ENCODE peak calls at places on chromosome 11, in four cellular contexts. One of them, this sample, is unnamed.

GRCh38 chr11:3222941-3223905 is 4.6 kb upstream of the MRGPRG start:
- DNase-seq in aorta: peak
- DNase-seq in right atrium auricular region: no peak
- DNase-seq in colonic mucosa: no peak
- DNase-seq in this sample: no peak

GRCh38 chr11:83159901-83160865 is 3.3 kb downstream of the PCF11 start:
- DNase-seq in aorta: no peak
- DNase-seq in right atrium auricular region: no peak
- DNase-seq in colonic mucosa: peak
- DNase-seq in this sample: no peak

GRCh38 chr11:43984519-43985385 is 42.3 kb downstream of the C11orf96 start:
- DNase-seq in aorta: no peak
- DNase-seq in right atrium auricular region: peak
- DNase-seq in colonic mucosa: no peak
- DNase-seq in this sample: no peak

GRCh38 chr11:65431452-65432132 is 9.0 kb downstream of the NEAT1 start:
- DNase-seq in colonic mucosa: no peak
- DNase-seq in aorta: no peak
- DNase-seq in right atrium auricular region: peak
- DNase-seq in this sample: no peak

GRCh38 chr11:65884716-65885092 is 3.6 kb downstream of the FIBP start:
- DNase-seq in colonic mucosa: peak
- DNase-seq in aorta: peak
- DNase-seq in right atrium auricular region: no peak
- DNase-seq in this sample: peak

GRCh38 chr11:71372693-71373657 is 75.2 kb downstream of the DHCR7 start:
- DNase-seq in aorta: no peak
- DNase-seq in colonic mucosa: no peak
- DNase-seq in right atrium auricular region: no peak
- DNase-seq in this sample: no peak

GRCh38 chr11:34204396-34205279 is 99.2 kb downstream of the NAT10 start:
- DNase-seq in colonic mucosa: no peak
- DNase-seq in aorta: no peak
- DNase-seq in right atrium auricular region: no peak
- DNase-seq in this sample: no peak

GRCh38 chr11:132895340-132895739 is 637.0 kb downstream of the OPCML start:
- DNase-seq in right atrium auricular region: no peak
- DNase-seq in colonic mucosa: no peak
- DNase-seq in aorta: no peak
- DNase-seq in this sample: no peak

GRCh38 chr11:102457056-102457677 is 4.6 kb upstream of the TMEM123 start:
- DNase-seq in right atrium auricular region: no peak
- DNase-seq in colonic mucosa: no peak
- DNase-seq in aorta: no peak
- DNase-seq in this sample: no peak

GRCh38 chr11:69144719-69145365 is 10.9 kb upstream of the SMIM38 start:
- DNase-seq in aorta: no peak
- DNase-seq in right atrium auricular region: no peak
- DNase-seq in colonic mucosa: no peak
- DNase-seq in this sample: no peak

GRCh38 chr11:11587122-11587521 is 34.7 kb downstream of the GALNT18 start:
- DNase-seq in colonic mucosa: no peak
- DNase-seq in right atrium auricular region: no peak
- DNase-seq in aorta: peak
- DNase-seq in this sample: no peak

GRCh38 chr11:122261546-122261945 is 145.5 kb upstream of the BLID start:
- DNase-seq in aorta: no peak
- DNase-seq in right atrium auricular region: no peak
- DNase-seq in colonic mucosa: no peak
- DNase-seq in this sample: no peak

GRCh38 chr11:3022300-3022967 is 30.3 kb upstream of the NAP1L4 start:
- DNase-seq in aorta: peak
- DNase-seq in colonic mucosa: no peak
- DNase-seq in right atrium auricular region: no peak
- DNase-seq in this sample: no peak

GRCh38 chr11:59025097-59025496 is 61.0 kb upstream of the GLYATL1B start:
- DNase-seq in right atrium auricular region: no peak
- DNase-seq in aorta: no peak
- DNase-seq in colonic mucosa: peak
- DNase-seq in this sample: no peak

GRCh38 chr11:70423523-70424505 is 25.5 kb downstream of the CTTN start:
- DNase-seq in colonic mucosa: no peak
- DNase-seq in aorta: no peak
- DNase-seq in right atrium auricular region: no peak
- DNase-seq in this sample: no peak

GRCh38 chr11:30281476-30282288 is 41.2 kb upstream of the ARL14EP start:
- DNase-seq in right atrium auricular region: no peak
- DNase-seq in aorta: no peak
- DNase-seq in colonic mucosa: no peak
- DNase-seq in this sample: no peak

GRCh38 chr11:112770017-112770416 is 191.2 kb upstream of the NCAM1 start:
- DNase-seq in right atrium auricular region: no peak
- DNase-seq in aorta: no peak
- DNase-seq in colonic mucosa: no peak
- DNase-seq in this sample: no peak

GRCh38 chr11:133078591-133079179 is 453.6 kb downstream of the OPCML start:
- DNase-seq in aorta: no peak
- DNase-seq in right atrium auricular region: no peak
- DNase-seq in colonic mucosa: no peak
- DNase-seq in this sample: no peak

DNA sequence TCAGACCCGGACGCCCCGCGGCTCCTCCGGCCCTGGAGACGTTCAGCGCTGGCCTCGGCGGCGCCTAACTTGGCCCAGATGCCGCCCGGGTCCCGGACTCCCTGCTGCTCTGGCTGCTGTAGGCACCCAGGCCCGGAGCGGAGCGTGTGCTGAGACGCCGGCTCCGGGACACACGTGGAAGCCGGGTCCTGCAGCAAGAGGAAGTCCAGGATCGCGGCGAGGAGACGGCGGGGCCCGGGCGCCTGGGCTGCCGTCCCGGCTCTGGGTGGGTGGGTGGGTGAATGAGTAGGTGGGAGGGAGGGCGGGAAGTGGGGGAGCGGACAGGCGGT is 223 bp downstream of the WT1 start:
- DNase-seq in colonic mucosa: no peak
- DNase-seq in right atrium auricular region: no peak
- DNase-seq in aorta: no peak
- DNase-seq in this sample: no peak
- H3K4me3 ChIP-seq in colonic mucosa: no peak
- H3K4me3 ChIP-seq in right atrium auricular region: peak
- H3K4me3 ChIP-seq in aorta: no peak
- H3K4me3 ChIP-seq in this sample: peak

GRCh38 chr11:86514453-86514852 is 139.8 kb downstream of the CCDC81 start:
- DNase-seq in aorta: no peak
- DNase-seq in right atrium auricular region: no peak
- DNase-seq in colonic mucosa: no peak
- DNase-seq in this sample: no peak

GRCh38 chr11:86517557-86517956 is 142.9 kb downstream of the CCDC81 start:
- DNase-seq in colonic mucosa: no peak
- DNase-seq in right atrium auricular region: no peak
- DNase-seq in aorta: no peak
- DNase-seq in this sample: no peak

GRCh38 chr11:86513138-86513537 is 138.5 kb downstream of the CCDC81 start:
- DNase-seq in colonic mucosa: no peak
- DNase-seq in right atrium auricular region: no peak
- DNase-seq in aorta: no peak
- DNase-seq in this sample: no peak

GRCh38 chr11:86513746-86514373 is 139.2 kb downstream of the CCDC81 start:
- DNase-seq in colonic mucosa: no peak
- DNase-seq in right atrium auricular region: no peak
- DNase-seq in aorta: no peak
- DNase-seq in this sample: no peak

DNA sequence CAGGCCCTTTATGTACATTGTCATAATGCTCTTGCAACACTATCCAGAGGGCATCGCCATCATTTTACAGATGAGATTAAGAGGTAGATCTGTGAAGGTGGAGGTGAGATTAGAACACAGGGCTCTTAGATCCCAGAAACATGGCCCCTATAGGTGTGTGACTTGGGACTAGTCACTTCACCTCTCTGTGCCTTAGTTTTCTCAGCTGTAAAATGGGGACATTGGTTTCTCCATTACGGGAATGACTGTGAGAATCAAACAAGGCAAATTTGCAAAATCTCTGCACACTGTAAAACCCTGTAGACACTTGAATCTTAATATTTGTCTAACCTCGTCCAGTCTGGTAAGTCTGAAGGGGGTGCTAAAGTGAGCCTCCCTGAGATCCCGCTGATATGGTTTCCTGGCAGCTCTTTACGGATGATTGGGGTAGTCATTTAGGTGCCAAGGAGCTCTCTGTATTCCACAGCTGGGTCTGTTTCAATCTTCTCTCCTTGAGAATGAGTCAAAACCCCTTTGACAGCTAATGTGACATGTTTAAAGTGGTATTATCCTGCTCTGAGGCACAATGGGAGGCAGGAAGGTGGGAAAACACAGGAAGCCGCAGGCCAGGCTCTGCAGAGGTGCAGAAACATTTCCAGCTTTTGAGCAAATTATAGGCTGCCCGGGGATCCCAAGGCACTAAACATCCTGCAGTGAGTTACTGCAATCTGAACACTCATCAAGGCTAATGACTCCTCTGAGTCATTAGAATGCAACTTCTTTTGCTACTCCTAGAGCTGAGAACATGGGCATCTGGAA is 140.8 kb downstream of the CCDC81 start:
- DNase-seq in aorta: no peak
- DNase-seq in colonic mucosa: no peak
- DNase-seq in right atrium auricular region: no peak
- DNase-seq in this sample: peak
- H3K4me3 ChIP-seq in aorta: no peak
- H3K4me3 ChIP-seq in colonic mucosa: no peak
- H3K4me3 ChIP-seq in right atrium auricular region: no peak
- H3K4me3 ChIP-seq in this sample: no peak

GRCh38 chr11:93574821-93575220 is 31.6 kb upstream of the SMCO4 start:
- DNase-seq in aorta: no peak
- DNase-seq in right atrium auricular region: no peak
- DNase-seq in colonic mucosa: no peak
- DNase-seq in this sample: no peak
- H3K4me3 ChIP-seq in aorta: no peak
- H3K4me3 ChIP-seq in right atrium auricular region: no peak
- H3K4me3 ChIP-seq in colonic mucosa: no peak
- H3K4me3 ChIP-seq in this sample: no peak

DNA sequence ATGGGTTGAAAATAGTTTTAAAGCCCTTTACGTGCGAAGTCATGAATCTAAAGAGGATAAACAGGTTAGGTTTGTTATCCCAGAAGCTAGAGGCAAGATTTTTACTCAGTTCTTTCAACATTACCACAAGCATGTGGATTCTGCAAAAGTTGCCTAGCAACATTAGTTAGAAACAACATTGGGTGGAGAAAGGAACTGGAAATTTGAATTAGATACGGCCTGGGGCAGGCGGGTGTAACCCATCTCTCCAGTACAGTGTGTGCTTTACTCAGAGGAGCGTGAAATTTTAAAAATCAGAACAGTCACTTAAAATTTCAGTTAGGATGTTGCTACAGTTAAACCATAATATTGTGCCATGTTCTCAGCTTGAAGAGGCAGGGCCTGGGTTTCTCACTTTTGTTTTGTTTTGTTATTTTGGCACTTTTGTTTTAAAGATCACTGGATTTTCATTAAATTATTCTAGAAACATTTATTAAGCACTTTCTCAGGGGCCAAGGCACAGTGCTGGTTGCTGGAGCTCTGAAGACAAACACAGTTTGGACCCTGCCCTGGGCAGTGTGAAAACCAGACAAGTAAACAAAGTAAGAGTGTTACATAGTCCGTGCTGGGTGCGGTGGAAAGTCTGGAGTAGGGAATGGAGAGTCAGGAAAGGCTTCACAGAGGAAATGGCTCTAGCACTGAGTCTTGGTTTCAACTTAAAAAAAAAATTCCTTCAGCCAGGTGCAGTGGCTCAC is 4.4 kb upstream of the WEE1 start:
- DNase-seq in colonic mucosa: peak
- DNase-seq in aorta: peak
- DNase-seq in right atrium auricular region: peak
- DNase-seq in this sample: no peak
- H3K4me3 ChIP-seq in colonic mucosa: no peak
- H3K4me3 ChIP-seq in aorta: no peak
- H3K4me3 ChIP-seq in right atrium auricular region: no peak
- H3K4me3 ChIP-seq in this sample: no peak

GRCh38 chr11:1759851-1760220 is 3.9 kb downstream of the CTSD start:
- DNase-seq in colonic mucosa: no peak
- DNase-seq in right atrium auricular region: no peak
- DNase-seq in aorta: no peak
- DNase-seq in this sample: no peak

GRCh38 chr11:1762537-1763302 is 1.0 kb downstream of the CTSD start:
- DNase-seq in colonic mucosa: peak
- DNase-seq in right atrium auricular region: peak
- DNase-seq in aorta: peak
- DNase-seq in this sample: no peak

GRCh38 chr11:1761857-1762536 is 1.7 kb downstream of the CTSD start:
- DNase-seq in aorta: peak
- DNase-seq in colonic mucosa: no peak
- DNase-seq in right atrium auricular region: no peak
- DNase-seq in this sample: no peak

GRCh38 chr11:1760351-1761109 is 3.2 kb downstream of the CTSD start:
- DNase-seq in aorta: peak
- DNase-seq in right atrium auricular region: peak
- DNase-seq in colonic mucosa: peak
- DNase-seq in this sample: no peak

DNA sequence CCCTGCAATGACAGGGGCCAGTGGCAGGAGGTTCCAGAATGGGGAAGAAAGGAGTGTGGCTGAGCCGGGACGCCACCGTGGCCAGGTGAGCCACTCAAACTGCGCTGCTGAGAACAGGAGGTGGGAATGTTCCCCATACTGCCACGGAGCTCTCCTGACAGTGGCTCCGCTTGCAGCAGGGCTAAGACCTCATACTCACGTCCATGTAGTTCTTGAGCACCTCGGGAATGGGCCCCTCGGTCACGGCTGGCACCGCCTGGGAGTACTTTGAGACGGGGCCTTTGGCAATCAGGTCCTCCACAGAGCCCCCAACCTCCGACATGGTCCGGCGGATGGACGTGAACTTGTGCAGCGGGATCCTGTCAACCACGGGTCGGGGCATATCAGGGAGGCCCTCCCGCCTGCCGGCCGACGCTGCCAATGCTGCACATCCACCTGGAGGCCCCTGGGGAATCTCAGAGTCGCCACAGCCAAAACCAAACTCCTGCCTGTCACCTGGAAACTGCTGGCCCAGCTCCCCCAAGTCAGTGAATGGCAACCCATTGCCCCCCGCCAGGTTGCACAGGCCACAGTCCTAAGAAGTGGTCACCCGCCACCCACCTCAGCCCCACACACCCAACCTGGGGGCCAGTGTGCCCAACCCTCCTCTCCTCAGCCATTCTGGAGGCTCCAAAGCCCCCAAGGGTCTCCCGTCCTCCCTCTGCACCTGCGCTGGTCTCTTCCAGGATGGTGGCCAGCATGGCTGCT is 2.4 kb downstream of the CTSD start:
- DNase-seq in colonic mucosa: no peak
- DNase-seq in right atrium auricular region: no peak
- DNase-seq in aorta: peak
- DNase-seq in this sample: no peak
- H3K4me3 ChIP-seq in colonic mucosa: peak
- H3K4me3 ChIP-seq in right atrium auricular region: no peak
- H3K4me3 ChIP-seq in aorta: no peak
- H3K4me3 ChIP-seq in this sample: no peak